ENCODE peak calls at places on chromosomes 5 and 9, in eight cellular contexts. H is amniotic stem cell; G is HTR-8/SVneo; O is cerebellar cortex; I is amygdala; Z is HuH-7; M is CD4-positive, alpha-beta T cell; K is activated naive CD4-positive, alpha-beta T cell treated with anti-CD3 and anti-CD28 coated beads, Interleukin-2, amount 50 U/mL, for 72 hours. X is an unnamed sample.

GRCh38 chr5:139605887-139606286 is 42.3 kb upstream of the CXXC5 start:
- DNase-seq in H (no peak), G (no peak), O (no peak), I (no peak), Z (no peak), M (no peak), K (no peak), X (no peak)

GRCh38 chr5:180637962-180638680 is 11.3 kb downstream of the FLT4 start:
- DNase-seq in H (no peak), G (no peak), O (no peak), I (no peak), Z (no peak), M (no peak), K (no peak), X (peak)

GRCh38 chr5:3325206-3325605 is 270.4 kb upstream of the IRX1 start:
- DNase-seq in H (no peak), G (no peak), O (no peak), I (no peak), Z (no peak), M (no peak), K (no peak), X (no peak)

GRCh38 chr5:169448826-169449225 is 134.7 kb upstream of the SPDL1 start:
- DNase-seq in H (no peak), G (no peak), O (no peak), I (no peak), Z (no peak), M (no peak), K (no peak), X (no peak)

GRCh38 chr9:75974006-75974766 is 83.7 kb downstream of the PCSK5 start:
- DNase-seq in H (no peak), G (no peak), O (no peak), I (peak), Z (no peak), M (no peak), K (no peak), X (no peak)

GRCh38 chr5:139178948-139179347 is 19.2 kb downstream of the SIL1 start:
- DNase-seq in H (no peak), G (no peak), O (no peak), I (no peak), Z (no peak), M (no peak), K (no peak), X (peak)

GRCh38 chr5:179900707-179901106 is 7.0 kb downstream of the TBC1D9B start:
- DNase-seq in H (no peak), G (no peak), O (peak), I (peak), Z (no peak), M (no peak), K (no peak), X (no peak)

GRCh38 chr9:26947736-26948135 is 694 bp upstream of the PLAA start:
- DNase-seq in H (no peak), G (no peak), O (peak), I (no peak), Z (no peak), M (no peak), K (peak), X (no peak)

GRCh38 chr5:77871016-77871415 is 94.9 kb upstream of the TBCA start:
- DNase-seq in H (no peak), G (no peak), O (no peak), I (no peak), Z (no peak), M (no peak), K (no peak), X (no peak)

GRCh38 chr5:142548739-142549275 is 137.1 kb downstream of the FGF1 start:
- DNase-seq in H (peak), G (peak), O (peak), I (peak), Z (peak), M (no peak), K (peak), X (peak)

GRCh38 chr9:99056876-99057664 is 47.8 kb upstream of the TGFBR1 start:
- DNase-seq in H (no peak), G (no peak), O (no peak), I (no peak), Z (no peak), M (no peak), K (peak), X (no peak)

GRCh38 chr5:138439537-138440225 is 824 bp downstream of the REEP2 start:
- DNase-seq in H (no peak), G (peak), O (peak), I (peak), Z (no peak), M (no peak), K (no peak), X (no peak)

GRCh38 chr5:42397267-42397666 is 26.0 kb upstream of the GHR start:
- DNase-seq in H (no peak), G (no peak), O (no peak), I (no peak), Z (no peak), M (no peak), K (no peak), X (no peak)

GRCh38 chr5:156879665-156880285 is 29.7 kb downstream of the PPP1R2B start:
- DNase-seq in H (no peak), G (no peak), O (no peak), I (no peak), Z (no peak), M (no peak), K (no peak), X (no peak)

GRCh38 chr9:92001244-92001643 is 51.2 kb upstream of the ROR2 start:
- DNase-seq in H (no peak), G (no peak), O (no peak), I (no peak), Z (no peak), M (no peak), K (no peak), X (no peak)

GRCh38 chr9:77014597-77015263 is 4.7 kb upstream of the FOXB2 start:
- DNase-seq in H (no peak), G (no peak), O (no peak), I (no peak), Z (no peak), M (no peak), K (peak), X (no peak)

GRCh38 chr9:105286098-105286497 is 41.6 kb downstream of the SLC44A1 start:
- DNase-seq in H (no peak), G (no peak), O (no peak), I (no peak), Z (no peak), M (no peak), K (no peak), X (no peak)

GRCh38 chr5:54820346-54820745 is 165.0 kb downstream of the ESM1 start:
- DNase-seq in H (peak), G (no peak), O (no peak), I (no peak), Z (no peak), M (no peak), K (no peak), X (no peak)